ENCODE peak calls at places on chromosomes 5 and 9, in six cellular contexts. One of them, this sample, is unnamed.

GRCh38 chr9:132350861-132351315 is 3.9 kb downstream of the SETX start:
- DNase-seq in epithelial cell of esophagus: no peak
- DNase-seq in posterior vena cava: no peak
- DNase-seq in Right ventricle myocardium superior: no peak
- DNase-seq in activated T-cell treated with anti-CD3 and anti-CD28 coated beads for 4 hours: no peak
- DNase-seq in HS-5: no peak
- DNase-seq in this sample: no peak

GRCh38 chr9:98903938-98904560 is 39.7 kb upstream of the COL15A1 start:
- DNase-seq in epithelial cell of esophagus: no peak
- DNase-seq in posterior vena cava: no peak
- DNase-seq in Right ventricle myocardium superior: no peak
- DNase-seq in activated T-cell treated with anti-CD3 and anti-CD28 coated beads for 4 hours: no peak
- DNase-seq in HS-5: no peak
- DNase-seq in this sample: no peak

GRCh38 chr9:35954942-35955546 is 2.9 kb downstream of the OR2S2 start:
- DNase-seq in epithelial cell of esophagus: peak
- DNase-seq in posterior vena cava: no peak
- DNase-seq in Right ventricle myocardium superior: no peak
- DNase-seq in activated T-cell treated with anti-CD3 and anti-CD28 coated beads for 4 hours: no peak
- DNase-seq in HS-5: peak
- DNase-seq in this sample: no peak

GRCh38 chr5:59724482-59725392 is 168.8 kb downstream of the PDE4D start:
- DNase-seq in epithelial cell of esophagus: peak
- DNase-seq in posterior vena cava: peak
- DNase-seq in Right ventricle myocardium superior: no peak
- DNase-seq in activated T-cell treated with anti-CD3 and anti-CD28 coated beads for 4 hours: no peak
- DNase-seq in HS-5: no peak
- DNase-seq in this sample: no peak

GRCh38 chr9:137311171-137311970 is 9.3 kb upstream of the NRARP start:
- DNase-seq in epithelial cell of esophagus: peak
- DNase-seq in posterior vena cava: peak
- DNase-seq in Right ventricle myocardium superior: peak
- DNase-seq in activated T-cell treated with anti-CD3 and anti-CD28 coated beads for 4 hours: no peak
- DNase-seq in HS-5: no peak
- DNase-seq in this sample: no peak

GRCh38 chr5:87114631-87115030 is 153.1 kb upstream of the RASA1 start:
- DNase-seq in epithelial cell of esophagus: peak
- DNase-seq in posterior vena cava: no peak
- DNase-seq in Right ventricle myocardium superior: no peak
- DNase-seq in activated T-cell treated with anti-CD3 and anti-CD28 coated beads for 4 hours: no peak
- DNase-seq in HS-5: no peak
- DNase-seq in this sample: no peak

GRCh38 chr9:110148384-110148783 is 59.6 kb downstream of the C9orf152 start:
- DNase-seq in epithelial cell of esophagus: no peak
- DNase-seq in posterior vena cava: no peak
- DNase-seq in Right ventricle myocardium superior: no peak
- DNase-seq in activated T-cell treated with anti-CD3 and anti-CD28 coated beads for 4 hours: no peak
- DNase-seq in HS-5: no peak
- DNase-seq in this sample: no peak

GRCh38 chr9:127384016-127384730 is 12.8 kb upstream of the SLC2A8 start:
- DNase-seq in epithelial cell of esophagus: no peak
- DNase-seq in posterior vena cava: no peak
- DNase-seq in Right ventricle myocardium superior: no peak
- DNase-seq in activated T-cell treated with anti-CD3 and anti-CD28 coated beads for 4 hours: no peak
- DNase-seq in HS-5: no peak
- DNase-seq in this sample: no peak

GRCh38 chr5:54993318-54993717 is 7.9 kb upstream of the ESM1 start:
- DNase-seq in epithelial cell of esophagus: no peak
- DNase-seq in posterior vena cava: no peak
- DNase-seq in Right ventricle myocardium superior: no peak
- DNase-seq in activated T-cell treated with anti-CD3 and anti-CD28 coated beads for 4 hours: no peak
- DNase-seq in HS-5: no peak
- DNase-seq in this sample: no peak

GRCh38 chr5:55544341-55544740 is 9.6 kb upstream of the PLPP1 start:
- DNase-seq in epithelial cell of esophagus: peak
- DNase-seq in posterior vena cava: no peak
- DNase-seq in Right ventricle myocardium superior: no peak
- DNase-seq in activated T-cell treated with anti-CD3 and anti-CD28 coated beads for 4 hours: no peak
- DNase-seq in HS-5: no peak
- DNase-seq in this sample: no peak

GRCh38 chr5:77651343-77651742 is 12.8 kb upstream of the OTP start:
- DNase-seq in epithelial cell of esophagus: no peak
- DNase-seq in posterior vena cava: no peak
- DNase-seq in Right ventricle myocardium superior: no peak
- DNase-seq in activated T-cell treated with anti-CD3 and anti-CD28 coated beads for 4 hours: no peak
- DNase-seq in HS-5: no peak
- DNase-seq in this sample: no peak

GRCh38 chr5:10564838-10565784 is 1.2 kb downstream of the ANKRD33B start:
- DNase-seq in epithelial cell of esophagus: no peak
- DNase-seq in posterior vena cava: peak
- DNase-seq in Right ventricle myocardium superior: peak
- DNase-seq in activated T-cell treated with anti-CD3 and anti-CD28 coated beads for 4 hours: no peak
- DNase-seq in HS-5: no peak
- DNase-seq in this sample: no peak

GRCh38 chr5:36690041-36690941 is 83.9 kb downstream of the SLC1A3 start:
- DNase-seq in epithelial cell of esophagus: peak
- DNase-seq in posterior vena cava: peak
- DNase-seq in Right ventricle myocardium superior: peak
- DNase-seq in activated T-cell treated with anti-CD3 and anti-CD28 coated beads for 4 hours: peak
- DNase-seq in HS-5: no peak
- DNase-seq in this sample: no peak

GRCh38 chr5:42970636-42971559 is 69.2 kb downstream of the ANXA2R start:
- DNase-seq in epithelial cell of esophagus: no peak
- DNase-seq in posterior vena cava: no peak
- DNase-seq in Right ventricle myocardium superior: peak
- DNase-seq in activated T-cell treated with anti-CD3 and anti-CD28 coated beads for 4 hours: no peak
- DNase-seq in HS-5: no peak
- DNase-seq in this sample: no peak

GRCh38 chr5:74386571-74387334 is 253.8 kb downstream of the ENC1 start:
- DNase-seq in epithelial cell of esophagus: peak
- DNase-seq in posterior vena cava: no peak
- DNase-seq in Right ventricle myocardium superior: no peak
- DNase-seq in activated T-cell treated with anti-CD3 and anti-CD28 coated beads for 4 hours: no peak
- DNase-seq in HS-5: peak
- DNase-seq in this sample: no peak

GRCh38 chr9:109912082-109912581 is 132.1 kb downstream of the PALM2AKAP2 start:
- DNase-seq in epithelial cell of esophagus: peak
- DNase-seq in posterior vena cava: no peak
- DNase-seq in Right ventricle myocardium superior: no peak
- DNase-seq in activated T-cell treated with anti-CD3 and anti-CD28 coated beads for 4 hours: no peak
- DNase-seq in HS-5: peak
- DNase-seq in this sample: no peak

GRCh38 chr9:115456515-115456914 is 338.6 kb upstream of the TNC start:
- DNase-seq in epithelial cell of esophagus: no peak
- DNase-seq in posterior vena cava: no peak
- DNase-seq in Right ventricle myocardium superior: no peak
- DNase-seq in activated T-cell treated with anti-CD3 and anti-CD28 coated beads for 4 hours: no peak
- DNase-seq in HS-5: no peak
- DNase-seq in this sample: no peak

GRCh38 chr5:134642931-134643530 is 5.6 kb upstream of the SEC24A start:
- DNase-seq in epithelial cell of esophagus: no peak
- DNase-seq in posterior vena cava: no peak
- DNase-seq in Right ventricle myocardium superior: no peak
- DNase-seq in activated T-cell treated with anti-CD3 and anti-CD28 coated beads for 4 hours: no peak
- DNase-seq in HS-5: no peak
- DNase-seq in this sample: no peak

GRCh38 chr5:108884736-108885135 is 137.0 kb downstream of the FER start:
- DNase-seq in epithelial cell of esophagus: peak
- DNase-seq in posterior vena cava: no peak
- DNase-seq in Right ventricle myocardium superior: no peak
- DNase-seq in activated T-cell treated with anti-CD3 and anti-CD28 coated beads for 4 hours: no peak
- DNase-seq in HS-5: no peak
- DNase-seq in this sample: no peak

GRCh38 chr5:121572061-121572460 is 279.6 kb upstream of the FTMT start:
- DNase-seq in epithelial cell of esophagus: no peak
- DNase-seq in posterior vena cava: no peak
- DNase-seq in Right ventricle myocardium superior: no peak
- DNase-seq in activated T-cell treated with anti-CD3 and anti-CD28 coated beads for 4 hours: no peak
- DNase-seq in HS-5: no peak
- DNase-seq in this sample: no peak